ENCODE peak calls at places on chromosome 5, in six cellular contexts. One of them, this sample, is unnamed.
A peak's percentile ranks its signal among the peaks of the same experiment; 100 is the strongest.

GRCh38 chr5:144307726-144308125 is 137.1 kb downstream of the KCTD16 start:
- DNase-seq in HTR-8/SVneo: no peak
- DNase-seq in GM13977: no peak
- DNase-seq in ACHN: no peak
- DNase-seq in GM04503: no peak
- DNase-seq in stimulated activated CD8-positive, alpha-beta memory T cell treated with anti-CD3 and anti-CD28 coated beads, Interleukin-4, amount 100 ng/mL, for 1 hour: no peak
- DNase-seq in this sample: no peak

GRCh38 chr5:172477466-172477865 is 23.1 kb upstream of the SH3PXD2B start:
- DNase-seq in GM04503: no peak
- DNase-seq in stimulated activated CD8-positive, alpha-beta memory T cell treated with anti-CD3 and anti-CD28 coated beads, Interleukin-4, amount 100 ng/mL, for 1 hour: no peak
- DNase-seq in ACHN: no peak
- DNase-seq in HTR-8/SVneo: no peak
- DNase-seq in GM13977: no peak
- DNase-seq in this sample: no peak

GRCh38 chr5:98916540-98916939 is 12.3 kb downstream of the CHD1 start:
- DNase-seq in HTR-8/SVneo: no peak
- DNase-seq in GM04503: no peak
- DNase-seq in GM13977: no peak
- DNase-seq in ACHN: no peak
- DNase-seq in stimulated activated CD8-positive, alpha-beta memory T cell treated with anti-CD3 and anti-CD28 coated beads, Interleukin-4, amount 100 ng/mL, for 1 hour: no peak
- DNase-seq in this sample: no peak

GRCh38 chr5:94463739-94464138 is 154.7 kb downstream of the KIAA0825 start:
- DNase-seq in GM04503: peak; percentile 47
- DNase-seq in stimulated activated CD8-positive, alpha-beta memory T cell treated with anti-CD3 and anti-CD28 coated beads, Interleukin-4, amount 100 ng/mL, for 1 hour: no peak
- DNase-seq in HTR-8/SVneo: no peak
- DNase-seq in GM13977: no peak
- DNase-seq in ACHN: no peak
- DNase-seq in this sample: no peak

GRCh38 chr5:33010851-33011250 is 299.7 kb downstream of the NPR3 start:
- DNase-seq in stimulated activated CD8-positive, alpha-beta memory T cell treated with anti-CD3 and anti-CD28 coated beads, Interleukin-4, amount 100 ng/mL, for 1 hour: no peak
- DNase-seq in HTR-8/SVneo: no peak
- DNase-seq in GM04503: no peak
- DNase-seq in ACHN: no peak
- DNase-seq in GM13977: no peak
- DNase-seq in this sample: no peak

GRCh38 chr5:171137768-171138540 is 171.1 kb upstream of the TLX3 start:
- DNase-seq in ACHN: peak; percentile 26
- DNase-seq in GM04503: no peak
- DNase-seq in GM13977: no peak
- DNase-seq in HTR-8/SVneo: no peak
- DNase-seq in stimulated activated CD8-positive, alpha-beta memory T cell treated with anti-CD3 and anti-CD28 coated beads, Interleukin-4, amount 100 ng/mL, for 1 hour: no peak
- DNase-seq in this sample: no peak

GRCh38 chr5:157559301-157559700 is 16.3 kb downstream of the ADAM19 start:
- DNase-seq in stimulated activated CD8-positive, alpha-beta memory T cell treated with anti-CD3 and anti-CD28 coated beads, Interleukin-4, amount 100 ng/mL, for 1 hour: no peak
- DNase-seq in GM04503: no peak
- DNase-seq in ACHN: peak; percentile 67
- DNase-seq in HTR-8/SVneo: peak; percentile 59
- DNase-seq in GM13977: no peak
- DNase-seq in this sample: no peak

GRCh38 chr5:116455061-116455460 is 119.6 kb downstream of the SEMA6A start:
- DNase-seq in GM13977: no peak
- DNase-seq in ACHN: peak; percentile 82
- DNase-seq in HTR-8/SVneo: no peak
- DNase-seq in stimulated activated CD8-positive, alpha-beta memory T cell treated with anti-CD3 and anti-CD28 coated beads, Interleukin-4, amount 100 ng/mL, for 1 hour: no peak
- DNase-seq in GM04503: peak; percentile 12
- DNase-seq in this sample: no peak

GRCh38 chr5:163696270-163696887 is 191.0 kb downstream of the MAT2B start:
- DNase-seq in ACHN: peak; percentile 50
- DNase-seq in GM13977: peak; percentile 6
- DNase-seq in HTR-8/SVneo: peak; percentile 60
- DNase-seq in stimulated activated CD8-positive, alpha-beta memory T cell treated with anti-CD3 and anti-CD28 coated beads, Interleukin-4, amount 100 ng/mL, for 1 hour: no peak
- DNase-seq in GM04503: peak; percentile 3
- DNase-seq in this sample: peak; percentile 5

GRCh38 chr5:52805614-52806013 is 17.9 kb downstream of the ITGA1 start:
- DNase-seq in ACHN: no peak
- DNase-seq in HTR-8/SVneo: no peak
- DNase-seq in GM13977: no peak
- DNase-seq in GM04503: no peak
- DNase-seq in stimulated activated CD8-positive, alpha-beta memory T cell treated with anti-CD3 and anti-CD28 coated beads, Interleukin-4, amount 100 ng/mL, for 1 hour: no peak
- DNase-seq in this sample: no peak

GRCh38 chr5:77885501-77885900 is 109.4 kb upstream of the TBCA start:
- DNase-seq in ACHN: no peak
- DNase-seq in GM13977: no peak
- DNase-seq in GM04503: no peak
- DNase-seq in stimulated activated CD8-positive, alpha-beta memory T cell treated with anti-CD3 and anti-CD28 coated beads, Interleukin-4, amount 100 ng/mL, for 1 hour: no peak
- DNase-seq in HTR-8/SVneo: no peak
- DNase-seq in this sample: no peak

GRCh38 chr5:50623666-50624065 is 42.8 kb upstream of the PARP8 start:
- DNase-seq in GM13977: no peak
- DNase-seq in GM04503: no peak
- DNase-seq in HTR-8/SVneo: no peak
- DNase-seq in ACHN: peak; percentile 16
- DNase-seq in stimulated activated CD8-positive, alpha-beta memory T cell treated with anti-CD3 and anti-CD28 coated beads, Interleukin-4, amount 100 ng/mL, for 1 hour: no peak
- DNase-seq in this sample: no peak

GRCh38 chr5:758698-759053 is 25.9 kb downstream of the ZDHHC11B start:
- DNase-seq in stimulated activated CD8-positive, alpha-beta memory T cell treated with anti-CD3 and anti-CD28 coated beads, Interleukin-4, amount 100 ng/mL, for 1 hour: no peak
- DNase-seq in ACHN: no peak
- DNase-seq in HTR-8/SVneo: no peak
- DNase-seq in GM04503: no peak
- DNase-seq in GM13977: no peak
- DNase-seq in this sample: no peak

GRCh38 chr5:132267166-132267739 is 9.8 kb downstream of the PDLIM4 start:
- DNase-seq in GM13977: no peak
- DNase-seq in HTR-8/SVneo: no peak
- DNase-seq in stimulated activated CD8-positive, alpha-beta memory T cell treated with anti-CD3 and anti-CD28 coated beads, Interleukin-4, amount 100 ng/mL, for 1 hour: no peak
- DNase-seq in GM04503: no peak
- DNase-seq in ACHN: no peak
- DNase-seq in this sample: no peak

GRCh38 chr5:159928122-159928960 is 12.1 kb downstream of the ADRA1B start:
- DNase-seq in stimulated activated CD8-positive, alpha-beta memory T cell treated with anti-CD3 and anti-CD28 coated beads, Interleukin-4, amount 100 ng/mL, for 1 hour: no peak
- DNase-seq in ACHN: peak; percentile 84
- DNase-seq in GM04503: no peak
- DNase-seq in GM13977: no peak
- DNase-seq in HTR-8/SVneo: peak; percentile 61
- DNase-seq in this sample: no peak

This sample was measured in GM06990.